ENCODE peak calls at places on chromosomes 12 and 14, in nine cellular contexts. D is sciatic nerve; W is naive B cell; Q is stimulated activated CD4-positive, alpha-beta T cell treated with anti-CD3 and anti-CD28 coated beads, Interleukin-1b, Interleukin-23, amount 100 ng/mL, for 24 hours; L is left cardiac atrium; K is adipocyte; S is progenitor cell of endocrine pancreas; Y is mammary epithelial cell; J is retina. A is an unnamed sample.

GRCh38 chr12:120363274-120363855 is 5.6 kb downstream of the MSI1 start:
- DNase-seq in D (no peak), W (no peak), Q (no peak), L (no peak), K (no peak), S (no peak), Y (no peak), J (peak), A (no peak)

GRCh38 chr12:122310636-122311035 is 44.3 kb upstream of the VPS33A start:
- DNase-seq in D (no peak), W (no peak), Q (no peak), L (no peak), K (no peak), S (no peak), Y (no peak), J (no peak), A (no peak)

GRCh38 chr12:60263146-60263545 is 667.3 kb downstream of the SLC16A7 start:
- DNase-seq in D (no peak), W (no peak), Q (no peak), L (no peak), K (peak), S (no peak), Y (no peak), J (no peak), A (no peak)

GRCh38 chr14:104659764-104660523 is 29.5 kb upstream of the INF2 start:
- DNase-seq in D (no peak), W (peak), Q (no peak), L (no peak), K (no peak), S (no peak), Y (no peak), J (no peak), A (no peak)

GRCh38 chr12:111753144-111753881 is 13.4 kb upstream of the ALDH2 start:
- DNase-seq in D (peak), W (no peak), Q (no peak), L (peak), K (peak), S (peak), Y (no peak), J (peak), A (no peak)

GRCh38 chr12:69985656-69986055 is 160.6 kb downstream of the MYRFL start:
- DNase-seq in D (no peak), W (no peak), Q (peak), L (no peak), K (no peak), S (no peak), Y (no peak), J (no peak), A (no peak)

GRCh38 chr12:77299001-77299400 is 233.6 kb upstream of the E2F7 start:
- DNase-seq in D (no peak), W (no peak), Q (no peak), L (no peak), K (peak), S (no peak), Y (no peak), J (no peak), A (no peak)

GRCh38 chr12:41286426-41286825 is 98.3 kb downstream of the PDZRN4 start:
- DNase-seq in D (no peak), W (no peak), Q (no peak), L (no peak), K (no peak), S (no peak), Y (no peak), J (no peak), A (no peak)